ENCODE peak calls at places on chromosomes 11 and 22, in four cellular contexts. One of them, this sample, is unnamed.

GRCh38 chr11:58525037-58525614 is 17.2 kb upstream of the OR5B21 start:
- DNase-seq in HepG2: no peak
- DNase-seq in H1: no peak
- DNase-seq in K562: no peak
- DNase-seq in this sample: no peak

GRCh38 chr11:9535189-9535781 is 38.2 kb upstream of the WEE1 start:
- DNase-seq in HepG2: peak
- DNase-seq in K562: peak
- DNase-seq in H1: peak
- DNase-seq in this sample: peak

GRCh38 chr22:22210375-22210774 is 34.2 kb upstream of the VPREB1 start:
- DNase-seq in HepG2: no peak
- DNase-seq in K562: no peak
- DNase-seq in H1: no peak
- DNase-seq in this sample: peak

GRCh38 chr11:46271875-46272815 is 5.3 kb upstream of the CREB3L1 start:
- DNase-seq in K562: no peak
- DNase-seq in H1: no peak
- DNase-seq in HepG2: no peak
- DNase-seq in this sample: no peak

GRCh38 chr11:17343907-17344306 is 7.7 kb upstream of the NCR3LG1 start:
- DNase-seq in H1: no peak
- DNase-seq in K562: no peak
- DNase-seq in HepG2: no peak
- DNase-seq in this sample: peak

GRCh38 chr11:17649696-17650600 is 69.4 kb upstream of the MYOD1 start:
- DNase-seq in H1: no peak
- DNase-seq in HepG2: peak
- DNase-seq in K562: no peak
- DNase-seq in this sample: no peak

GRCh38 chr11:100550910-100551309 is 136.2 kb upstream of the ARHGAP42 start:
- DNase-seq in K562: no peak
- DNase-seq in H1: no peak
- DNase-seq in HepG2: no peak
- DNase-seq in this sample: no peak

GRCh38 chr11:71188886-71189767 is 63.2 kb downstream of the SHANK2 start:
- DNase-seq in K562: no peak
- DNase-seq in HepG2: no peak
- DNase-seq in H1: no peak
- DNase-seq in this sample: no peak

GRCh38 chr11:57439786-57440185 is 12.9 kb upstream of the SLC43A3 start:
- DNase-seq in H1: no peak
- DNase-seq in HepG2: no peak
- DNase-seq in K562: no peak
- DNase-seq in this sample: no peak

GRCh38 chr11:57446055-57446454 is 14.3 kb upstream of the RTN4RL2 start:
- DNase-seq in H1: no peak
- DNase-seq in HepG2: no peak
- DNase-seq in K562: no peak
- DNase-seq in this sample: no peak

GRCh38 chr11:57440744-57441414 is 14.0 kb upstream of the SLC43A3 start:
- DNase-seq in HepG2: peak
- DNase-seq in K562: no peak
- DNase-seq in H1: no peak
- DNase-seq in this sample: no peak

GRCh38 chr11:57438345-57439280 is 11.7 kb upstream of the SLC43A3 start:
- DNase-seq in K562: no peak
- DNase-seq in HepG2: peak
- DNase-seq in H1: no peak
- DNase-seq in this sample: no peak

DNA sequence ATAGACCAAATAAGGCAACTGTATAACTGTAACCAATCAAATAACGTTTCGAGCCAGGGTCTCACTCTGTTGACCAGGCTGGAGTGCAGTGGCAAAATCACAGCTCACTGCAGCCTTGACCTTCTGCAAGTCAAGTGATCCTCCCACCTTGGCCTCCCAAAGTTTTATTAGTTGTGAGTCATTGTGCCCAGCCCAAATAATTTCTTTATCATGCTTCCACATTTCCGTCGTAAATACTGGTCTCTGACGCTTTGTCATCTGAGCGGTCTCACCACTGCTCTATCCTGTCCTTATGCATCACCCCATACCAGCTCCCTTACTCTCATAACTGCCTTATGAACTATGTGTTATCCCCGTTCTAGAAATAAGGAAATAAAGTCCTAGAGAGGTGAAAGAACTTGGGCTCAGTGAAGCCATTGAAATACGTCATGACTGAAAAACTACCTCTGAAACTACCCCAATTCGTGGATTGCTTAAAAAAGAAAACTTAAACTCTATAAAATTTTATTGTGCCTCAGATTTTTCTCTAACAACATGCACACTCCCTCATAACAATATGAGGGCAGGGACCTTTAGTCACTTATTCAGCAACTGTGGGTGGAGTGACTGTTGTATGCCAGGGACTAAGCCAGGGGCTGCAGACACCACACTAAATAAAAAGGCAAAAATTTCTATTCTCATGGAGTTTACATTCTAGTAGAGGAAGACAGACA is 15.8 kb upstream of the RTN4RL2 start:
- DNase-seq in H1: no peak
- DNase-seq in HepG2: no peak
- DNase-seq in K562: peak
- DNase-seq in this sample: no peak
- TF ChIP-seq FOSL1 in H1: no peak
- TF ChIP-seq FOSL1 in HepG2: no peak
- TF ChIP-seq FOSL1 in K562: peak
- TF ChIP-seq FOSL1 in this sample: no peak

DNA sequence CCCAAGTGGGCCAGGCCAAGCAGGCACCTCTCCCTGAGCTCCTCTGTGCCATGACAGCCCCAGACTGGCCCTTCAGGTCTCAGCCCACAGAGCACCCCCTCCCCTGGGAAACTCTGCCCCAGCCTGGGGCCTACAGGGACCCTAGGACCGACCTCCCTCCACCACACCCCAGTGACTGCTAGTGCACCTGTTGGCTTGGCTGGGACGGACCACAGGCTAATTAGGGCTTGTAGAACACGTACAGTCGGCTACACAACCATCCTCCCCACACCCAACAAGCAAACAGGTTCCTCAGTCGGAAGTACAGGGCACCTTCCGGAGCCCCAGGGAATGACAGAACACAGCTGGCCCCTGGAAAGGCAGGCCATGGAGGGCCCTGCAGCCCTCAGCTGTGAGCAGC is 4.3 kb downstream of the SBF1 start:
- DNase-seq in HepG2: no peak
- DNase-seq in K562: no peak
- DNase-seq in H1: no peak
- DNase-seq in this sample: no peak
- TF ChIP-seq POLR2A in HepG2: no peak
- TF ChIP-seq POLR2A in K562: no peak
- TF ChIP-seq POLR2A in H1: no peak
- TF ChIP-seq POLR2A in this sample: no peak

GRCh38 chr11:64759722-64760719 is at the start of gene PYGM:
- DNase-seq in K562: peak
- DNase-seq in H1: peak
- DNase-seq in HepG2: no peak
- DNase-seq in this sample: no peak

GRCh38 chr11:64755681-64756361 is 4.0 kb downstream of the PYGM start:
- DNase-seq in HepG2: no peak
- DNase-seq in H1: no peak
- DNase-seq in K562: no peak
- DNase-seq in this sample: no peak

GRCh38 chr11:64758330-64759079 is 1.3 kb downstream of the PYGM start:
- DNase-seq in HepG2: no peak
- DNase-seq in K562: no peak
- DNase-seq in H1: no peak
- DNase-seq in this sample: no peak

GRCh38 chr11:64759131-64759721 is 548 bp downstream of the PYGM start:
- DNase-seq in H1: no peak
- DNase-seq in HepG2: peak
- DNase-seq in K562: peak
- DNase-seq in this sample: no peak

GRCh38 chr11:64757549-64758329 is 2.0 kb downstream of the PYGM start:
- DNase-seq in K562: no peak
- DNase-seq in H1: no peak
- DNase-seq in HepG2: no peak
- DNase-seq in this sample: no peak
- TF ChIP-seq FOSL1 in K562: no peak
- TF ChIP-seq FOSL1 in H1: no peak
- TF ChIP-seq FOSL1 in HepG2: no peak
- TF ChIP-seq FOSL1 in this sample: no peak

GRCh38 chr11:11977206-11977938 is 31.1 kb downstream of the DKK3 start:
- DNase-seq in K562: no peak
- DNase-seq in H1: peak
- DNase-seq in HepG2: no peak
- DNase-seq in this sample: peak

GRCh38 chr11:11976476-11977187 is 31.8 kb downstream of the DKK3 start:
- DNase-seq in H1: peak
- DNase-seq in HepG2: no peak
- DNase-seq in K562: no peak
- DNase-seq in this sample: no peak

GRCh38 chr11:11973866-11974265 is 34.6 kb downstream of the DKK3 start:
- DNase-seq in K562: no peak
- DNase-seq in H1: peak
- DNase-seq in HepG2: no peak
- DNase-seq in this sample: no peak

GRCh38 chr11:11973361-11973800 is 35.0 kb downstream of the DKK3 start:
- DNase-seq in K562: no peak
- DNase-seq in H1: peak
- DNase-seq in HepG2: no peak
- DNase-seq in this sample: no peak

GRCh38 chr11:11975201-11976092 is 33.0 kb downstream of the DKK3 start:
- DNase-seq in H1: peak
- DNase-seq in K562: no peak
- DNase-seq in HepG2: no peak
- DNase-seq in this sample: no peak
- TF ChIP-seq POLR2A in H1: no peak
- TF ChIP-seq POLR2A in K562: no peak
- TF ChIP-seq POLR2A in HepG2: no peak
- TF ChIP-seq POLR2A in this sample: no peak

DNA sequence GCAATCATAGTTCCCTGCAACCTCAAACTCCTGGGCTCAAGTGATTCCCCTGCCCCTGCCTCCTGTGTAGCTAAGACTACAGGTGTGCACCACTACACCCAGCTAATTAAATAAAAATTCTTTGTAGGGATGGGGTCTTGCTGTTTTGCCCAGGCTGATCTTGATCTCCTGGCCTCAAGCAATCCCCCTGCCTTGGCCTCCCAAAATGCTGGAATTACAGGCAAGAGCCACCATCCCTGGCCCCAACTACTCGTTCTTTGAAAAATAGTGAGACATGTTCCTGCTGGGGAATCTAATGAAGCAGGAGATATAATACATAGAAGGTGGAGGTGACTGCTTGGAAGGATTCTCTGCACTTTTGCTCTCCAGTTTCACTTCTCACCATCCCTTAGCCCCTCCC is 40.1 kb upstream of the RFPL3 start:
- DNase-seq in K562: no peak
- DNase-seq in H1: no peak
- DNase-seq in HepG2: no peak
- DNase-seq in this sample: no peak
- TF ChIP-seq FOSL1 in K562: no peak
- TF ChIP-seq FOSL1 in H1: no peak
- TF ChIP-seq FOSL1 in HepG2: no peak
- TF ChIP-seq FOSL1 in this sample: no peak

GRCh38 chr22:46079861-46080821 is 70.2 kb upstream of the PPARA start:
- DNase-seq in H1: no peak
- DNase-seq in HepG2: no peak
- DNase-seq in K562: no peak
- DNase-seq in this sample: no peak
- TF ChIP-seq POLR2A in H1: no peak
- TF ChIP-seq POLR2A in HepG2: no peak
- TF ChIP-seq POLR2A in K562: no peak
- TF ChIP-seq POLR2A in this sample: no peak

GRCh38 chr11:61785837-61786402 is 6.5 kb downstream of the TMEM258 start:
- DNase-seq in H1: no peak
- DNase-seq in HepG2: no peak
- DNase-seq in K562: no peak
- DNase-seq in this sample: no peak

GRCh38 chr11:61781585-61781984 is 10.8 kb downstream of the TMEM258 start:
- DNase-seq in K562: no peak
- DNase-seq in HepG2: no peak
- DNase-seq in H1: no peak
- DNase-seq in this sample: no peak

GRCh38 chr11:61782841-61783240 is 9.6 kb downstream of the TMEM258 start:
- DNase-seq in H1: no peak
- DNase-seq in HepG2: no peak
- DNase-seq in K562: no peak
- DNase-seq in this sample: no peak

GRCh38 chr11:61784506-61784805 is 7.9 kb downstream of the TMEM258 start:
- DNase-seq in H1: no peak
- DNase-seq in HepG2: no peak
- DNase-seq in K562: no peak
- DNase-seq in this sample: no peak

GRCh38 chr11:61783717-61784505 is 8.5 kb downstream of the TMEM258 start:
- DNase-seq in H1: no peak
- DNase-seq in K562: no peak
- DNase-seq in HepG2: no peak
- DNase-seq in this sample: no peak
- TF ChIP-seq FOSL1 in H1: no peak
- TF ChIP-seq FOSL1 in K562: no peak
- TF ChIP-seq FOSL1 in HepG2: no peak
- TF ChIP-seq FOSL1 in this sample: no peak

This sample was measured in HCT116.